ENCODE peak calls at places on chromosomes 16 and 17, in seven cellular contexts. C, R, M, O, K, U and W are unnamed samples.
A peak's percentile ranks its signal among the peaks of the same experiment; 100 is the strongest.

GRCh38 chr17:78767806-78768205 is 14.3 kb downstream of the CYTH1 start:
- DNase-seq in U (no peak), O (no peak), M (no peak), K (no peak), R (no peak), C (no peak), W (no peak)

GRCh38 chr16:3950343-3951193 is 70.1 kb upstream of the CREBBP start:
- DNase-seq in U (peak; percentile 87), C (peak; percentile 96), M (peak; percentile 86), O (peak; percentile 76), K (peak; percentile 90), R (no peak), W (no peak)

GRCh38 chr17:60501589-60501988 is 24.5 kb downstream of the APPBP2 start:
- DNase-seq in K (no peak), R (no peak), O (no peak), U (no peak), M (no peak), C (no peak), W (no peak)

GRCh38 chr17:76883744-76884525 is 15.7 kb downstream of the MGAT5B start:
- DNase-seq in M (no peak), R (no peak), U (no peak), O (no peak), K (no peak), C (no peak), W (no peak)

GRCh38 chr17:5210091-5210490 is 18.4 kb upstream of the ZNF594 start:
- DNase-seq in O (no peak), U (no peak), M (no peak), R (no peak), K (no peak), C (no peak), W (no peak)

GRCh38 chr16:66551362-66551761 is 1.0 kb upstream of the CKLF start:
- DNase-seq in M (no peak), R (no peak), O (peak; percentile 17), C (no peak), K (no peak), U (no peak), W (no peak)

GRCh38 chr16:67186550-67186950 is 2.8 kb upstream of the MATCAP1 start:
- DNase-seq in K (no peak), O (no peak), U (no peak), C (no peak), R (no peak), M (no peak), W (no peak)

GRCh38 chr16:28499854-28500253 is 5.4 kb downstream of the APOBR start:
- DNase-seq in C (no peak), M (no peak), R (no peak), K (no peak), O (no peak), U (no peak), W (no peak)

GRCh38 chr17:44345497-44346026 is 460 bp downstream of the GRN start:
- DNase-seq in M (no peak), K (no peak), C (no peak), O (no peak), R (no peak), U (peak; percentile 69), W (no peak)
- TF ChIP-seq CTCF in M (peak; percentile 55), K (peak; percentile 43), C (peak; percentile 64), O (peak; percentile 58), R (peak; percentile 70), U (peak; percentile 56), W (peak; percentile 58)

GRCh38 chr16:24151482-24151939 is 104.6 kb upstream of the CACNG3 start:
- DNase-seq in K (no peak), U (no peak), R (no peak), M (no peak), O (no peak), C (no peak), W (no peak)
- TF ChIP-seq CTCF in K (no peak), U (no peak), R (no peak), M (no peak), O (no peak), C (no peak), W (no peak)

GRCh38 chr16:80990577-80990976 is 16.1 kb downstream of the CMC2 start:
- DNase-seq in C (no peak), O (no peak), M (no peak), K (no peak), U (no peak), R (no peak), W (no peak)

GRCh38 chr16:80986557-80986956 is 20.1 kb downstream of the CMC2 start:
- DNase-seq in M (no peak), R (no peak), U (no peak), C (no peak), K (no peak), O (no peak), W (no peak)

GRCh38 chr16:80990978-80991377 is 15.7 kb downstream of the CMC2 start:
- DNase-seq in M (no peak), U (no peak), O (no peak), R (no peak), C (no peak), K (no peak), W (no peak)

GRCh38 chr16:80989801-80990200 is 16.9 kb downstream of the CMC2 start:
- DNase-seq in C (no peak), U (no peak), O (no peak), K (no peak), R (no peak), M (no peak), W (no peak)

DNA sequence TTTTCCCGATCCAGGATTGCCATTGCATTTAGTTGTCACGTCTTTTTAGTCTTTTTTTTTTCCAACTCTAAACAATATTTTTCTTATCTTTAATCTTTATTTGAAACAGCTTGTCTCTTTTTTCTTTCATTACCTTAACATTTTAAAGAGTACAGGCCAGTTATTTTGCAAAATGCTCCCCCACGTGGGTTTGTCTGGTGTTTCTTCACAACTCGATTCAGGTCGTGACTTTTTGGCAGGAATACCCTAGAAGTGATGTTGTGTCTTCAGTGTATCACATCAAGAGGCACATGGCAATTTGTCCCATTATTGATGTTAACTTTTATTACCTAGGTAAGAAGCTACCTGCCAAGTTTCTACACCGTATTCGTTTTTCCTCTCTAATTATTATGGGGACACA is 17.9 kb downstream of the CMC2 start:
- DNase-seq in R (no peak), C (no peak), O (no peak), U (no peak), M (no peak), K (no peak), W (no peak)
- TF ChIP-seq CTCF in R (no peak), C (no peak), O (no peak), U (no peak), M (no peak), K (no peak), W (no peak)

GRCh38 chr17:7446669-7447068 is 1.8 kb downstream of the CHRNB1 start:
- DNase-seq in R (no peak), K (no peak), C (no peak), U (no peak), O (no peak), M (no peak), W (no peak)

GRCh38 chr17:7442142-7442541 is 2.7 kb upstream of the CHRNB1 start:
- DNase-seq in K (no peak), C (no peak), U (no peak), R (no peak), O (no peak), M (no peak), W (no peak)

GRCh38 chr17:7443499-7444485 is 1.1 kb upstream of the CHRNB1 start:
- DNase-seq in M (no peak), C (no peak), O (no peak), K (no peak), U (no peak), R (no peak), W (no peak)

GRCh38 chr17:7444682-7445010 is 215 bp upstream of the CHRNB1 start:
- DNase-seq in O (no peak), U (no peak), R (no peak), C (no peak), M (no peak), K (no peak), W (no peak)

DNA sequence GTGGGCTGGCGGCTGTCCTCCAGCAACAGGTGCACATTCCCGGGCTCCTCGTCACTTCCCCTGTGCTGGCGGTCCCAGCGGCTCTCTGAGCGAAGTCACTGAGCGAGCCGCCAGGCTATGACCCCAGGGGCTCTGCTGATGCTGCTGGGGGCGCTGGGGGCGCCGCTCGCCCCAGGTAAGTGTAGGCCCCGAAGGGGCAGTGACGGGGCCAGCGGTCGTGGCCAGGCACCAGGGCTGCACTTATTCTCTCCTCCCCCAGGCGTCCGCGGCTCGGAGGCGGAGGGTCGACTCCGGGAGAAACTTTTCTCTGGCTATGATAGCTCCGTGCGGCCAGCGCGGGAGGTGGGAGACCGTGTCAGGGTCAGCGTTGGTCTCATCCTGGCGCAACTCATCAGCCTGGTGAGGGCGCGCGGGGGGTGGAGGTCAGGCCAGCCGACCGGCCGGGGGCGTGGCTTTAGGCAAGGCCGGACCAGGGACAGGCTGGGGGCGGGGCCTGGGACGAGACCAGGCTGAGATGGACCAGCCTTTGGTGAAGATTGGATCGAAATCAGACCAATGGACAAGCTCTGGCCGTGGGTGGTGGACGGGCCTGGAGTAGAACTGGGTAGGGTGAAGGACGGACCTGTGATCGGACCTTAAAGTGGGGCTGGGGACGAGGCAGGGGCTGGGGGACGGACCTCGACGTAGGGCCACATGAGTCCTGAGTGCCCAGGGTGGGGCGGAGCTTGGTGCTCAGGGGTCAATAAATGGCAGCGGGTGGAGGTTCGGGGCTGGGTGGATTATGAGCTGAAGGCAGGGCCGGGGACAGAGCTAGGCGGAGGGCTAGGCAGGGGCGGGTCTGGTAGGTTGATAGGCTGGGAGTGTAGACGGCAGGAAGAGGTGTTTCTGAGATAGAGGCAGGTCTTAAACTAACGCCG is at the start of gene CHRNB1:
- DNase-seq in M (peak; percentile 88), C (no peak), O (no peak), R (no peak), K (peak; percentile 91), U (peak; percentile 60), W (no peak)
- TF ChIP-seq CTCF in M (peak; percentile 36), C (no peak), O (no peak), R (peak; percentile 49), K (peak; percentile 16), U (no peak), W (no peak)